ENCODE peak calls at places on chromosome 15, in seven cellular contexts. C, M, Y, T, F, O and N are unnamed samples.

GRCh38 chr15:67000896-67001295 is 64.5 kb upstream of the SMAD3 start:
- DNase-seq in F (no peak), M (no peak), Y (no peak), O (no peak), T (no peak), C (no peak), N (no peak)

GRCh38 chr15:100879461-100880138 is at the start of gene ALDH1A3:
- DNase-seq in O (no peak), Y (no peak), C (peak), M (no peak), F (no peak), T (peak), N (peak)

GRCh38 chr15:41934843-41935242 is 37.5 kb downstream of the EHD4 start:
- DNase-seq in O (no peak), C (no peak), Y (no peak), M (no peak), T (no peak), F (no peak), N (no peak)

GRCh38 chr15:85632014-85632413 is 162.7 kb downstream of the KLHL25 start:
- DNase-seq in O (no peak), M (no peak), C (no peak), F (no peak), T (no peak), Y (no peak), N (no peak)

GRCh38 chr15:51377038-51377761 is 35.7 kb downstream of the GLDN start:
- DNase-seq in M (no peak), Y (no peak), F (no peak), C (no peak), T (no peak), O (no peak), N (no peak)

GRCh38 chr15:71078506-71079207 is 36.6 kb upstream of the THSD4 start:
- DNase-seq in Y (no peak), O (no peak), T (no peak), F (no peak), C (no peak), M (no peak), N (no peak)

GRCh38 chr15:27481768-27482167 is 510.8 kb downstream of the GABRG3 start:
- DNase-seq in M (peak), C (no peak), F (no peak), T (no peak), O (no peak), Y (no peak), N (no peak)

GRCh38 chr15:71149645-71150557 is 34.6 kb downstream of the THSD4 start:
- DNase-seq in Y (no peak), M (no peak), O (no peak), F (no peak), T (no peak), C (no peak), N (peak)

GRCh38 chr15:58639992-58640391 is 109.5 kb downstream of the ADAM10 start:
- DNase-seq in Y (no peak), M (no peak), C (no peak), F (no peak), O (no peak), T (no peak), N (no peak)

GRCh38 chr15:42149493-42150245 is 6.8 kb downstream of the PLA2G4F start:
- DNase-seq in T (no peak), F (no peak), O (peak), M (no peak), Y (no peak), C (no peak), N (no peak)

GRCh38 chr15:68994149-68994548 is 20.3 kb upstream of the NOX5 start:
- DNase-seq in C (no peak), T (no peak), F (no peak), M (no peak), Y (no peak), O (no peak), N (no peak)

GRCh38 chr15:91824256-91824655 is 29.3 kb upstream of the SLCO3A1 start:
- DNase-seq in T (no peak), M (no peak), O (no peak), C (no peak), F (no peak), Y (no peak), N (no peak)

GRCh38 chr15:47726399-47726823 is 9.1 kb downstream of the SEMA6D start:
- DNase-seq in C (no peak), M (no peak), F (no peak), Y (no peak), O (no peak), T (no peak), N (no peak)

GRCh38 chr15:34655198-34655770 is 71.8 kb upstream of the GOLGA8B start:
- DNase-seq in M (no peak), O (no peak), T (no peak), Y (no peak), C (no peak), F (peak), N (no peak)

GRCh38 chr15:80275946-80276345 is 23.9 kb upstream of the CTXND1 start:
- DNase-seq in Y (no peak), M (no peak), C (no peak), O (no peak), F (no peak), T (no peak), N (no peak)

GRCh38 chr15:34122771-34123183 is 20.9 kb downstream of the PGBD4 start:
- DNase-seq in F (no peak), T (no peak), Y (peak), C (no peak), M (no peak), O (peak), N (no peak)

GRCh38 chr15:70284438-70285214 is 186.9 kb upstream of the TLE3 start:
- DNase-seq in F (no peak), Y (no peak), M (no peak), T (peak), C (no peak), O (no peak), N (peak)

GRCh38 chr15:41904487-41905359 is 10.9 kb upstream of the SPTBN5 start:
- DNase-seq in F (peak), C (peak), T (peak), M (peak), O (peak), Y (peak), N (peak)

GRCh38 chr15:35958936-35959335 is 413.0 kb upstream of the DPH6 start:
- DNase-seq in Y (no peak), O (no peak), M (no peak), C (no peak), F (no peak), T (no peak), N (no peak)

GRCh38 chr15:100277087-100277855 is 64.5 kb downstream of the ADAMTS17 start:
- DNase-seq in F (no peak), T (peak), C (no peak), O (no peak), Y (no peak), M (no peak), N (no peak)

GRCh38 chr15:66884661-66885237 is 180.7 kb upstream of the SMAD3 start:
- DNase-seq in Y (no peak), F (no peak), C (no peak), M (no peak), O (no peak), T (no peak), N (no peak)

GRCh38 chr15:70512772-70513362 is 250.5 kb downstream of the UACA start:
- DNase-seq in M (peak), T (peak), Y (no peak), C (peak), F (peak), O (peak), N (peak)

GRCh38 chr15:100337422-100338044 is 4.2 kb downstream of the ADAMTS17 start:
- DNase-seq in M (no peak), Y (no peak), F (no peak), C (no peak), O (no peak), T (no peak), N (no peak)

GRCh38 chr15:67048281-67049279 is 16.8 kb upstream of the SMAD3 start:
- DNase-seq in T (no peak), M (no peak), F (no peak), O (peak), Y (no peak), C (no peak), N (no peak)

GRCh38 chr15:64596701-64597468 is 136.5 kb downstream of the ZNF609 start:
- DNase-seq in C (no peak), T (no peak), M (no peak), O (no peak), F (peak), Y (no peak), N (peak)

GRCh38 chr15:100705841-100706240 is 103.5 kb downstream of the ASB7 start:
- DNase-seq in O (no peak), F (no peak), T (no peak), C (no peak), M (no peak), Y (no peak), N (no peak)

GRCh38 chr15:27418729-27419128 is 447.7 kb downstream of the GABRG3 start:
- DNase-seq in M (no peak), T (peak), Y (no peak), O (no peak), F (no peak), C (no peak), N (no peak)

GRCh38 chr15:66565731-66566130 is at the start of gene LCTL:
- DNase-seq in M (no peak), C (no peak), T (no peak), Y (no peak), O (peak), F (peak), N (no peak)

GRCh38 chr15:49627407-49627877 is 6.6 kb downstream of the DTWD1 start:
- DNase-seq in T (no peak), Y (no peak), F (no peak), O (peak), C (peak), M (no peak), N (no peak)

GRCh38 chr15:82739086-82739485 is 29.4 kb upstream of the AP3B2 start:
- DNase-seq in O (no peak), F (peak), Y (no peak), M (no peak), C (no peak), T (no peak), N (peak)

GRCh38 chr15:88476635-88477038 is 9.1 kb downstream of the MRPS11 start:
- DNase-seq in T (peak), O (peak), M (no peak), C (peak), F (peak), Y (no peak), N (peak)

GRCh38 chr15:78302579-78302978 is 3.2 kb upstream of the SKIC8 start:
- DNase-seq in O (no peak), F (peak), C (no peak), T (no peak), Y (no peak), M (no peak), N (no peak)

GRCh38 chr15:101539492-101539891 is 50.0 kb upstream of the PCSK6 start:
- DNase-seq in O (no peak), M (no peak), Y (no peak), F (no peak), C (no peak), T (no peak), N (no peak)

GRCh38 chr15:57017024-57017423 is 98.6 kb downstream of the TCF12 start:
- DNase-seq in O (peak), F (peak), Y (no peak), T (peak), C (no peak), M (no peak), N (peak)

GRCh38 chr15:72785452-72786243 is 2.1 kb upstream of the ADPGK start:
- DNase-seq in Y (no peak), O (no peak), F (no peak), M (no peak), T (no peak), C (no peak), N (no peak)

GRCh38 chr15:29698030-29698701 is 124.1 kb downstream of the TJP1 start:
- DNase-seq in T (no peak), Y (no peak), C (peak), F (no peak), M (no peak), O (peak), N (no peak)

DNA sequence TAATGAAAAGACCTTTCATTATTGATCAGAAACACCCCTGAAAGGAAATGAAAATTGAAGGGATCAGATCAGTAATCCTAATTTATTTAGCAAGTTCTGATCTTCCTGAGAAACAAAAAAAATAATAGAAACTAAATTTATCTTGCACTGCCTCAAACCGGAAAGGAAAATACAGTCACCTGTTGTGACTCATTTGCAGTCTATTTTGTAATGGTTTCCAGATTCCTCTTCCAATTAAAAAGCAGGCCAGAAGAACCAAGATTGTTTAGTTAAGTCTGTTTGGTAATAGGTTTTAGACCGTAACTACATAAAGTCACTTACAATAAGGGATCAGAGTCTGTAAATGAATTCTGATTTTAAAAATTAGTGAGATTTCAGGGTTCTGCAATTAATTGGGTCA is 49.7 kb upstream of the ATOSA start:
- DNase-seq in M (no peak), T (peak), C (no peak), F (no peak), Y (no peak), O (no peak), N (no peak)
- TF ChIP-seq JUND in M (no peak), T (peak), C (no peak), F (no peak), Y (no peak), O (no peak), N (no peak)

GRCh38 chr15:99097441-99098410 is 7.2 kb upstream of the SYNM start:
- DNase-seq in Y (no peak), M (no peak), F (no peak), T (no peak), O (no peak), C (no peak), N (no peak)
- TF ChIP-seq JUND in Y (no peak), M (no peak), F (no peak), T (no peak), O (no peak), C (no peak), N (no peak)

DNA sequence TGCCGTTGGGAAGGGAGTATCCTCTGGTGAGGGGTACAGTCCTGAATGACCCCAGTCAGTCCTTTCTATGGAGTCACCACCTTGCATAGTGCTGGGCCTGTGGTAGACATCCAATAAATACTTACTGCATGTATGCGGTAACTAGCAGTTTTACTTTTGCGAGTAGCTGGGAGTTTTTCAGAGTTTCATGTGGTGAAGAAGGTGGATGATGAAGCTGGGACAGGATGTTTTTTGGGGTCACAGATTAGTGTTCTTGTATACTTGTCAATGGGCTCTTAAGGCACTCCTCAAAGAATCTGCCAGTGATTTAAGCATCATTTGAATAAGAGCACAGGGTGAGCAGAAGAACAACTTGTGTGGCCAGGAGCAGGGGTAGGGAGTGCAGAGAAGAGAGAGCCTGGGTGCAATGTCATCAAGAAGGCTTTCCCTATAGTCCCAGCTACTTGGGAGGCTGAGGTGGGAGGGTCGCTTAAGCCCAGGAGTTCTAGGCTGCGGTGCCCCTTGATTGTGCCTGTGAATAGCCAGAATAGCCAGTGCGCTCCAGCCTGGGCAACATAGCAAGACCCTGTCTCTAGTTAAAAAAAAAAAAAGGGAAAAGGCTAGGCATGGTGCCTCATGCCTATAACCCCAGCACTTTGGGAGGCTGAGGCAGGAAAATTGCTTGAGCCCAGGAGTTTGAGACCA is 22.1 kb downstream of the PPCDC start:
- DNase-seq in C (no peak), M (no peak), O (no peak), T (no peak), Y (peak), F (no peak), N (no peak)
- TF ChIP-seq JUND in C (no peak), M (no peak), O (no peak), T (no peak), Y (no peak), F (no peak), N (no peak)

GRCh38 chr15:61155741-61156700 is 73.1 kb downstream of the RORA start:
- DNase-seq in O (no peak), Y (no peak), C (no peak), F (peak), M (no peak), T (no peak), N (no peak)

GRCh38 chr15:61159901-61160300 is 69.2 kb downstream of the RORA start:
- DNase-seq in F (no peak), C (no peak), M (no peak), Y (no peak), O (no peak), T (no peak), N (no peak)

GRCh38 chr15:61157933-61158332 is 71.2 kb downstream of the RORA start:
- DNase-seq in T (no peak), C (no peak), F (no peak), Y (no peak), O (no peak), M (no peak), N (no peak)
- TF ChIP-seq JUND in T (no peak), C (no peak), F (no peak), Y (no peak), O (no peak), M (no peak), N (no peak)